ENCODE peak calls at places on chromosomes 12 and 14, in six cellular contexts. One of them, this sample, is unnamed.

GRCh38 chr14:24329736-24330135 is 5.1 kb downstream of the ADCY4 start:
- DNase-seq in A549: no peak
- DNase-seq in HFFc6: no peak
- DNase-seq in AG04450: no peak
- DNase-seq in activated CD4-positive, CD25-positive, alpha-beta regulatory T cell: no peak
- DNase-seq in midbrain: no peak
- DNase-seq in this sample: no peak

GRCh38 chr12:64744422-64745258 is 14.6 kb downstream of the GNS start:
- DNase-seq in A549: peak; percentile 36
- DNase-seq in HFFc6: no peak
- DNase-seq in AG04450: no peak
- DNase-seq in activated CD4-positive, CD25-positive, alpha-beta regulatory T cell: no peak
- DNase-seq in midbrain: no peak
- DNase-seq in this sample: no peak

GRCh38 chr14:87628129-87628528 is 364.9 kb downstream of the GALC start:
- DNase-seq in A549: no peak
- DNase-seq in HFFc6: no peak
- DNase-seq in AG04450: peak; percentile 10
- DNase-seq in activated CD4-positive, CD25-positive, alpha-beta regulatory T cell: no peak
- DNase-seq in midbrain: no peak
- DNase-seq in this sample: no peak

GRCh38 chr12:44835641-44836379 is 40.3 kb downstream of the NELL2 start:
- DNase-seq in A549: no peak
- DNase-seq in HFFc6: no peak
- DNase-seq in AG04450: no peak
- DNase-seq in activated CD4-positive, CD25-positive, alpha-beta regulatory T cell: no peak
- DNase-seq in midbrain: peak; percentile 9
- DNase-seq in this sample: no peak

GRCh38 chr14:64708148-64709004 is 4.2 kb downstream of the PLEKHG3 start:
- DNase-seq in A549: peak; percentile 78
- DNase-seq in HFFc6: no peak
- DNase-seq in AG04450: no peak
- DNase-seq in activated CD4-positive, CD25-positive, alpha-beta regulatory T cell: no peak
- DNase-seq in midbrain: peak; percentile 62
- DNase-seq in this sample: peak; percentile 73

GRCh38 chr12:49890096-49890461 is 13.6 kb downstream of the FAIM2 start:
- DNase-seq in A549: no peak
- DNase-seq in HFFc6: no peak
- DNase-seq in AG04450: no peak
- DNase-seq in activated CD4-positive, CD25-positive, alpha-beta regulatory T cell: no peak
- DNase-seq in midbrain: no peak
- DNase-seq in this sample: no peak

GRCh38 chr14:55913324-55914035 is 204.7 kb upstream of the PELI2 start:
- DNase-seq in A549: no peak
- DNase-seq in HFFc6: no peak
- DNase-seq in AG04450: no peak
- DNase-seq in activated CD4-positive, CD25-positive, alpha-beta regulatory T cell: no peak
- DNase-seq in midbrain: no peak
- DNase-seq in this sample: no peak

GRCh38 chr14:93430319-93430801 is 379 bp upstream of the UNC79 start:
- DNase-seq in A549: no peak
- DNase-seq in HFFc6: no peak
- DNase-seq in AG04450: no peak
- DNase-seq in activated CD4-positive, CD25-positive, alpha-beta regulatory T cell: no peak
- DNase-seq in midbrain: peak; percentile 76
- DNase-seq in this sample: no peak

GRCh38 chr12:67484788-67485480 is 163.6 kb upstream of the DYRK2 start:
- DNase-seq in A549: no peak
- DNase-seq in HFFc6: no peak
- DNase-seq in AG04450: no peak
- DNase-seq in activated CD4-positive, CD25-positive, alpha-beta regulatory T cell: no peak
- DNase-seq in midbrain: no peak
- DNase-seq in this sample: no peak

GRCh38 chr12:53097564-53098353 is at the start of gene IGFBP6:
- DNase-seq in A549: peak; percentile 65
- DNase-seq in HFFc6: peak; percentile 16
- DNase-seq in AG04450: no peak
- DNase-seq in activated CD4-positive, CD25-positive, alpha-beta regulatory T cell: peak; percentile 42
- DNase-seq in midbrain: no peak
- DNase-seq in this sample: peak; percentile 33

GRCh38 chr14:71952381-71953363 is 20.4 kb downstream of the RGS6 start:
- DNase-seq in A549: no peak
- DNase-seq in HFFc6: no peak
- DNase-seq in AG04450: no peak
- DNase-seq in activated CD4-positive, CD25-positive, alpha-beta regulatory T cell: no peak
- DNase-seq in midbrain: no peak
- DNase-seq in this sample: no peak

GRCh38 chr12:129109174-129110001 is 256.1 kb downstream of the GLT1D1 start:
- DNase-seq in A549: no peak
- DNase-seq in HFFc6: no peak
- DNase-seq in AG04450: no peak
- DNase-seq in activated CD4-positive, CD25-positive, alpha-beta regulatory T cell: no peak
- DNase-seq in midbrain: no peak
- DNase-seq in this sample: no peak

GRCh38 chr12:109925185-109925835 is 25.2 kb downstream of the TCHP start:
- DNase-seq in A549: no peak
- DNase-seq in HFFc6: no peak
- DNase-seq in AG04450: no peak
- DNase-seq in activated CD4-positive, CD25-positive, alpha-beta regulatory T cell: no peak
- DNase-seq in midbrain: no peak
- DNase-seq in this sample: no peak

GRCh38 chr14:77212097-77212873 is 30.7 kb downstream of the TMEM63C start:
- DNase-seq in A549: no peak
- DNase-seq in HFFc6: no peak
- DNase-seq in AG04450: no peak
- DNase-seq in activated CD4-positive, CD25-positive, alpha-beta regulatory T cell: no peak
- DNase-seq in midbrain: no peak
- DNase-seq in this sample: no peak

GRCh38 chr14:54572316-54572715 is 5.4 kb downstream of the SAMD4A start:
- DNase-seq in A549: no peak
- DNase-seq in HFFc6: no peak
- DNase-seq in AG04450: no peak
- DNase-seq in activated CD4-positive, CD25-positive, alpha-beta regulatory T cell: no peak
- DNase-seq in midbrain: no peak
- DNase-seq in this sample: peak; percentile 29

GRCh38 chr14:21768116-21768874 is 94.7 kb upstream of the OR4E1 start:
- DNase-seq in A549: peak; percentile 7
- DNase-seq in HFFc6: no peak
- DNase-seq in AG04450: no peak
- DNase-seq in activated CD4-positive, CD25-positive, alpha-beta regulatory T cell: no peak
- DNase-seq in midbrain: peak; percentile 19
- DNase-seq in this sample: no peak

GRCh38 chr14:32693114-32693513 is 245.6 kb upstream of the NPAS3 start:
- DNase-seq in A549: no peak
- DNase-seq in HFFc6: no peak
- DNase-seq in AG04450: no peak
- DNase-seq in activated CD4-positive, CD25-positive, alpha-beta regulatory T cell: no peak
- DNase-seq in midbrain: no peak
- DNase-seq in this sample: peak; percentile 70

GRCh38 chr12:8867786-8868185 is 45.4 kb downstream of the A2ML1 start:
- DNase-seq in A549: no peak
- DNase-seq in HFFc6: no peak
- DNase-seq in AG04450: no peak
- DNase-seq in activated CD4-positive, CD25-positive, alpha-beta regulatory T cell: no peak
- DNase-seq in midbrain: no peak
- DNase-seq in this sample: no peak

GRCh38 chr14:105058521-105059034 is 6.7 kb downstream of the GPR132 start:
- DNase-seq in A549: no peak
- DNase-seq in HFFc6: no peak
- DNase-seq in AG04450: no peak
- DNase-seq in activated CD4-positive, CD25-positive, alpha-beta regulatory T cell: no peak
- DNase-seq in midbrain: no peak
- DNase-seq in this sample: no peak

GRCh38 chr14:32352631-32353030 is 23.5 kb downstream of the AKAP6 start:
- DNase-seq in A549: no peak
- DNase-seq in HFFc6: peak; percentile 34
- DNase-seq in AG04450: no peak
- DNase-seq in activated CD4-positive, CD25-positive, alpha-beta regulatory T cell: no peak
- DNase-seq in midbrain: no peak
- DNase-seq in this sample: no peak

GRCh38 chr14:55572578-55572977 is 7.4 kb upstream of the KTN1 start:
- DNase-seq in A549: no peak
- DNase-seq in HFFc6: no peak
- DNase-seq in AG04450: no peak
- DNase-seq in activated CD4-positive, CD25-positive, alpha-beta regulatory T cell: no peak
- DNase-seq in midbrain: no peak
- DNase-seq in this sample: no peak

This sample was measured in RCC 7860.